ENCODE peak calls at places on chromosomes 1 and 21, in nine cellular contexts. One of them, this sample, is unnamed.

GRCh38 chr1:40877681-40878080 is 15.5 kb upstream of the CITED4 start:
- DNase-seq in spleen: peak
- DNase-seq in heart right ventricle: peak
- DNase-seq in cardiac fibroblast: peak
- DNase-seq in A549: no peak
- DNase-seq in activated B cell treated with CpG ODN at 0.5 μM for 24 hours: no peak
- DNase-seq in dorsolateral prefrontal cortex: no peak
- DNase-seq in left ventricle myocardium inferior: peak
- DNase-seq in AG04449: peak
- DNase-seq in this sample: no peak

GRCh38 chr1:111283838-111284237 is 6.8 kb upstream of the CHIA start:
- DNase-seq in spleen: no peak
- DNase-seq in heart right ventricle: no peak
- DNase-seq in cardiac fibroblast: no peak
- DNase-seq in A549: no peak
- DNase-seq in activated B cell treated with CpG ODN at 0.5 μM for 24 hours: no peak
- DNase-seq in dorsolateral prefrontal cortex: no peak
- DNase-seq in left ventricle myocardium inferior: no peak
- DNase-seq in AG04449: no peak
- DNase-seq in this sample: no peak

GRCh38 chr1:43327549-43328292 is 9.9 kb upstream of the MPL start:
- DNase-seq in spleen: no peak
- DNase-seq in heart right ventricle: no peak
- DNase-seq in cardiac fibroblast: no peak
- DNase-seq in A549: no peak
- DNase-seq in activated B cell treated with CpG ODN at 0.5 μM for 24 hours: no peak
- DNase-seq in dorsolateral prefrontal cortex: no peak
- DNase-seq in left ventricle myocardium inferior: no peak
- DNase-seq in AG04449: no peak
- DNase-seq in this sample: no peak

GRCh38 chr1:91559838-91560514 is 59.3 kb downstream of the CDC7 start:
- DNase-seq in spleen: no peak
- DNase-seq in heart right ventricle: no peak
- DNase-seq in cardiac fibroblast: no peak
- DNase-seq in A549: no peak
- DNase-seq in activated B cell treated with CpG ODN at 0.5 μM for 24 hours: no peak
- DNase-seq in dorsolateral prefrontal cortex: no peak
- DNase-seq in left ventricle myocardium inferior: no peak
- DNase-seq in AG04449: no peak
- DNase-seq in this sample: no peak

GRCh38 chr1:89274431-89274857 is 1.8 kb upstream of the GBP5 start:
- DNase-seq in spleen: no peak
- DNase-seq in heart right ventricle: no peak
- DNase-seq in cardiac fibroblast: peak
- DNase-seq in A549: no peak
- DNase-seq in activated B cell treated with CpG ODN at 0.5 μM for 24 hours: no peak
- DNase-seq in dorsolateral prefrontal cortex: no peak
- DNase-seq in left ventricle myocardium inferior: no peak
- DNase-seq in AG04449: no peak
- DNase-seq in this sample: no peak

GRCh38 chr21:41226853-41227252 is 58.9 kb downstream of the BACE2 start:
- DNase-seq in spleen: no peak
- DNase-seq in heart right ventricle: no peak
- DNase-seq in cardiac fibroblast: no peak
- DNase-seq in A549: no peak
- DNase-seq in activated B cell treated with CpG ODN at 0.5 μM for 24 hours: no peak
- DNase-seq in dorsolateral prefrontal cortex: no peak
- DNase-seq in left ventricle myocardium inferior: no peak
- DNase-seq in AG04449: no peak
- DNase-seq in this sample: no peak

GRCh38 chr21:44304846-44305245 is 5.0 kb downstream of the PFKL start:
- DNase-seq in spleen: no peak
- DNase-seq in heart right ventricle: no peak
- DNase-seq in cardiac fibroblast: peak
- DNase-seq in A549: peak
- DNase-seq in activated B cell treated with CpG ODN at 0.5 μM for 24 hours: peak
- DNase-seq in dorsolateral prefrontal cortex: peak
- DNase-seq in left ventricle myocardium inferior: no peak
- DNase-seq in AG04449: no peak
- DNase-seq in this sample: no peak

GRCh38 chr1:8035289-8035688 is 9.2 kb upstream of the ERRFI1 start:
- DNase-seq in spleen: no peak
- DNase-seq in heart right ventricle: no peak
- DNase-seq in cardiac fibroblast: peak
- DNase-seq in A549: no peak
- DNase-seq in activated B cell treated with CpG ODN at 0.5 μM for 24 hours: no peak
- DNase-seq in dorsolateral prefrontal cortex: no peak
- DNase-seq in left ventricle myocardium inferior: no peak
- DNase-seq in AG04449: no peak
- DNase-seq in this sample: no peak

GRCh38 chr1:215453440-215453839 is 113.7 kb upstream of the KCTD3 start:
- DNase-seq in spleen: no peak
- DNase-seq in heart right ventricle: no peak
- DNase-seq in cardiac fibroblast: no peak
- DNase-seq in A549: no peak
- DNase-seq in activated B cell treated with CpG ODN at 0.5 μM for 24 hours: no peak
- DNase-seq in dorsolateral prefrontal cortex: no peak
- DNase-seq in left ventricle myocardium inferior: no peak
- DNase-seq in AG04449: no peak
- DNase-seq in this sample: no peak

GRCh38 chr1:101250656-101251272 is 13.9 kb downstream of the S1PR1 start:
- DNase-seq in spleen: no peak
- DNase-seq in heart right ventricle: no peak
- DNase-seq in cardiac fibroblast: no peak
- DNase-seq in A549: no peak
- DNase-seq in activated B cell treated with CpG ODN at 0.5 μM for 24 hours: no peak
- DNase-seq in dorsolateral prefrontal cortex: no peak
- DNase-seq in left ventricle myocardium inferior: no peak
- DNase-seq in AG04449: no peak
- DNase-seq in this sample: no peak

GRCh38 chr1:171844381-171844780 is 3.1 kb downstream of the DNM3 start:
- DNase-seq in spleen: no peak
- DNase-seq in heart right ventricle: no peak
- DNase-seq in cardiac fibroblast: no peak
- DNase-seq in A549: no peak
- DNase-seq in activated B cell treated with CpG ODN at 0.5 μM for 24 hours: no peak
- DNase-seq in dorsolateral prefrontal cortex: no peak
- DNase-seq in left ventricle myocardium inferior: no peak
- DNase-seq in AG04449: no peak
- DNase-seq in this sample: no peak

GRCh38 chr1:203349757-203350522 is 982 bp downstream of the FMOD start:
- DNase-seq in spleen: no peak
- DNase-seq in heart right ventricle: no peak
- DNase-seq in cardiac fibroblast: no peak
- DNase-seq in A549: no peak
- DNase-seq in activated B cell treated with CpG ODN at 0.5 μM for 24 hours: no peak
- DNase-seq in dorsolateral prefrontal cortex: peak
- DNase-seq in left ventricle myocardium inferior: no peak
- DNase-seq in AG04449: no peak
- DNase-seq in this sample: no peak

GRCh38 chr1:203349166-203349565 is 1.8 kb downstream of the FMOD start:
- DNase-seq in spleen: no peak
- DNase-seq in heart right ventricle: no peak
- DNase-seq in cardiac fibroblast: no peak
- DNase-seq in A549: no peak
- DNase-seq in activated B cell treated with CpG ODN at 0.5 μM for 24 hours: no peak
- DNase-seq in dorsolateral prefrontal cortex: no peak
- DNase-seq in left ventricle myocardium inferior: no peak
- DNase-seq in AG04449: no peak
- DNase-seq in this sample: no peak

GRCh38 chr1:203354246-203354645 is 3.3 kb upstream of the FMOD start:
- DNase-seq in spleen: no peak
- DNase-seq in heart right ventricle: no peak
- DNase-seq in cardiac fibroblast: peak
- DNase-seq in A549: no peak
- DNase-seq in activated B cell treated with CpG ODN at 0.5 μM for 24 hours: no peak
- DNase-seq in dorsolateral prefrontal cortex: no peak
- DNase-seq in left ventricle myocardium inferior: no peak
- DNase-seq in AG04449: no peak
- DNase-seq in this sample: no peak

GRCh38 chr1:203353486-203353885 is 2.6 kb upstream of the FMOD start:
- DNase-seq in spleen: no peak
- DNase-seq in heart right ventricle: no peak
- DNase-seq in cardiac fibroblast: no peak
- DNase-seq in A549: no peak
- DNase-seq in activated B cell treated with CpG ODN at 0.5 μM for 24 hours: no peak
- DNase-seq in dorsolateral prefrontal cortex: no peak
- DNase-seq in left ventricle myocardium inferior: no peak
- DNase-seq in AG04449: no peak
- DNase-seq in this sample: no peak

DNA sequence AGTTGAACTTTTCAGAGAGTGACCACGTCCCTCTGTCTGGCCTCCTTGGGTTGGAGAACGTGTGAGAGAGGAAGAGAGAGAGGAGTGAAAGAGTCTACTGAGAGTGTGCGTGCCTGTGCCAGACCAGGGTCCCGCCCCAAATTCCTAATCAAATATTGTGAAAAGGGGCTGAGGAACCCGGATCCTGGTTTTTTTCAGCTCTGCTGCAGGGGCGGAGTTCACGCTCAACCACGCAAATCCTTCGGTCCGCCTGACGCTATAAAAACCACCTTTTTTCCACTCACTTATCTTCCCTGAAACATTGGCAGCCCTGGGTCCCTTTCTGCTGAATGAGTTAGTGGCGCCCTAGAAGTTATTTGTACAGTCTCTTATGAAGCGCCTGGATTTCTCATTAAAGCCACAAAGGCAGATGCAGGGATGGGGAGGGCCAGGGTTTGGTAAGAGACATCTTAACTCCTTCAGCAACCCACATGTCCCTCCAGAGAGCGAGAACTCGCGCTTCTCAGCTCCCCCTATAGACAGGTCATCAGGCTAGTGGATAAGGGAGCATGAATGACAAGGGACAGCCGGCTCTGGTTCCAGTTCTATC is at the start of gene FMOD:
- DNase-seq in spleen: no peak
- DNase-seq in heart right ventricle: peak
- DNase-seq in cardiac fibroblast: peak
- DNase-seq in A549: no peak
- DNase-seq in activated B cell treated with CpG ODN at 0.5 μM for 24 hours: no peak
- DNase-seq in dorsolateral prefrontal cortex: no peak
- DNase-seq in left ventricle myocardium inferior: peak
- DNase-seq in AG04449: no peak
- DNase-seq in this sample: no peak
- TF ChIP-seq CTCF in spleen: no peak
- TF ChIP-seq CTCF in heart right ventricle: peak
- TF ChIP-seq CTCF in cardiac fibroblast: peak
- TF ChIP-seq CTCF in A549: no peak
- TF ChIP-seq CTCF in activated B cell treated with CpG ODN at 0.5 μM for 24 hours: no peak
- TF ChIP-seq CTCF in dorsolateral prefrontal cortex: no peak
- TF ChIP-seq CTCF in left ventricle myocardium inferior: peak
- TF ChIP-seq CTCF in AG04449: no peak
- TF ChIP-seq CTCF in this sample: no peak

DNA sequence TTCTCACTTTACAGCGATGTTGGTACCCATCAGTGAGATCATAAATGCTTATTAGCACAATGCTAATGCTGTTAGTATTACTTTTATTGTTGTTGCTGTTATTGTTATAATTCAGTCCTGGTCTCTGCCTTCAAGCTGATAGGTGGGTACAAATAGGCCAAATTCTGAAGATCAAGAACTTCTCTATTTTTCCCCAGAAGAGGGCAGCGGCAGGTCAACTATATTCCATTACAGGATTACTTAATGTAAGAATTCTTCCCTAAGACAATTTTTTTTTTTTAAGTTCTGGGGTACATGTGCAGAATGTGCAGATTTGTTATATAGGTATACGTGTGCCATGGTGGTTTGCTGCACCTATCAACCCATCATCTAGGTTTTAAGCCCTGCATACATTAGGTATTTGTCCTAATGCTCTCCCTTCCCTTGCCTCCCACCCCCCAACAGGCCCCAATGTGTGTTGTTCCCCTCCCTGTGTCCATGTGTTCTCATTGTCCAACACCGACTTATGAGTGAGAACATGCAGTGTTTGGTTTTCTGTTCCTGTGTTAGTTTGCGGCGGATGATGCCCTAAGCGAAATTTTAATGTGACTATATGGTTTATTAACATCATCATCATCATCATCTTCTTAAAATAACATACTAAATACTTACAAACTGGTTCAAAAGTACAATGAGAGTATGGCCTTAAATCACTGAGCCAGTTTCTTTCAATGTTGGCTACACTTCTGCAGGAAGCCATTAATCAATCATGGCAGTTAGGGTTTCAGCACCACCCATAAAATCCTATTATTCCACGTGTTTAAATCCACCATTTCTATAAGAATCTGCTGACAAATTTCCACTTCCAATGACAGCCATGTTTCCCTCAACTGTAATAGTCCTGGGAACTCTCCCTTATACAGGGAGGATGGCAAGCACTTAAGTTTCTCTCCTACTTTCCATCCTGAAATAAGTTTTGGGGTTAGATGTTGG is 19.2 kb downstream of the SLC19A2 start:
- DNase-seq in spleen: no peak
- DNase-seq in heart right ventricle: no peak
- DNase-seq in cardiac fibroblast: peak
- DNase-seq in A549: peak
- DNase-seq in activated B cell treated with CpG ODN at 0.5 μM for 24 hours: no peak
- DNase-seq in dorsolateral prefrontal cortex: no peak
- DNase-seq in left ventricle myocardium inferior: no peak
- DNase-seq in AG04449: no peak
- DNase-seq in this sample: no peak
- TF ChIP-seq CTCF in spleen: no peak
- TF ChIP-seq CTCF in heart right ventricle: peak
- TF ChIP-seq CTCF in cardiac fibroblast: peak
- TF ChIP-seq CTCF in A549: peak
- TF ChIP-seq CTCF in activated B cell treated with CpG ODN at 0.5 μM for 24 hours: no peak
- TF ChIP-seq CTCF in dorsolateral prefrontal cortex: peak
- TF ChIP-seq CTCF in left ventricle myocardium inferior: peak
- TF ChIP-seq CTCF in AG04449: peak
- TF ChIP-seq CTCF in this sample: peak

GRCh38 chr1:234727018-234727757 is 117.2 kb upstream of the IRF2BP2 start:
- DNase-seq in spleen: no peak
- DNase-seq in heart right ventricle: no peak
- DNase-seq in cardiac fibroblast: no peak
- DNase-seq in A549: no peak
- DNase-seq in activated B cell treated with CpG ODN at 0.5 μM for 24 hours: no peak
- DNase-seq in dorsolateral prefrontal cortex: no peak
- DNase-seq in left ventricle myocardium inferior: no peak
- DNase-seq in AG04449: no peak
- DNase-seq in this sample: no peak
- TF ChIP-seq CTCF in spleen: no peak
- TF ChIP-seq CTCF in heart right ventricle: no peak
- TF ChIP-seq CTCF in cardiac fibroblast: no peak
- TF ChIP-seq CTCF in A549: no peak
- TF ChIP-seq CTCF in activated B cell treated with CpG ODN at 0.5 μM for 24 hours: no peak
- TF ChIP-seq CTCF in dorsolateral prefrontal cortex: no peak
- TF ChIP-seq CTCF in left ventricle myocardium inferior: no peak
- TF ChIP-seq CTCF in AG04449: no peak
- TF ChIP-seq CTCF in this sample: no peak

DNA sequence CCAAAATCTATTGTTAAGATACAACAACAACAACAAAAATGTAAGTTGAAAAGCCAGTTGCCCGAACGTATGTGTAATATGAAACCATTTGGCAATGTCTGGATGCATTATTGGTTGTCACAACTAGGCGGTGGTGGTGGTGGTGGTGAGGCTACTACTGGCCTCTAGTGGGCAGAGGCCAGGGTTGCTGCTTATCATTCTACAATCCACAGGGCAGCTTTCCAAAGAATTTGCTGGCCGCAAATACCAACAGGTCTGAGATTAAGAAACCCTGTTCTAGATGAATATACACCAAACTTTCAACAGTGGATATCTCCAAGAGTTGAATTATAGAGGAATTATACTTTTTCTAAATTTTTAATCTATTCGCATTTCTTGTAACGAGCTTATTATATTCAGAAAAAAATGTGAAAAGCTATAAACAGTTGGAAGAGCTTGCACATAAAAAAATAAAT is 26.8 kb upstream of the ZNF697 start:
- DNase-seq in spleen: no peak
- DNase-seq in heart right ventricle: peak
- DNase-seq in cardiac fibroblast: peak
- DNase-seq in A549: no peak
- DNase-seq in activated B cell treated with CpG ODN at 0.5 μM for 24 hours: no peak
- DNase-seq in dorsolateral prefrontal cortex: peak
- DNase-seq in left ventricle myocardium inferior: no peak
- DNase-seq in AG04449: no peak
- DNase-seq in this sample: no peak
- TF ChIP-seq CTCF in spleen: peak
- TF ChIP-seq CTCF in heart right ventricle: no peak
- TF ChIP-seq CTCF in cardiac fibroblast: peak
- TF ChIP-seq CTCF in A549: no peak
- TF ChIP-seq CTCF in activated B cell treated with CpG ODN at 0.5 μM for 24 hours: no peak
- TF ChIP-seq CTCF in dorsolateral prefrontal cortex: no peak
- TF ChIP-seq CTCF in left ventricle myocardium inferior: no peak
- TF ChIP-seq CTCF in AG04449: no peak
- TF ChIP-seq CTCF in this sample: no peak